ENCODE peak calls at places on chromosomes 16 and 17, in four cellular contexts. One of them, this sample, is unnamed.

GRCh38 chr16:56643833-56644232 is 5.4 kb downstream of the MT1A start:
- DNase-seq in lung: no peak
- DNase-seq in colonic mucosa: no peak
- DNase-seq in ascending aorta: no peak
- DNase-seq in this sample: no peak

GRCh38 chr16:57021693-57022092 is 32.3 kb downstream of the NLRC5 start:
- DNase-seq in lung: no peak
- DNase-seq in colonic mucosa: no peak
- DNase-seq in ascending aorta: no peak
- DNase-seq in this sample: no peak

GRCh38 chr17:37743875-37744632 is 805 bp downstream of the HNF1B start:
- DNase-seq in lung: peak
- DNase-seq in colonic mucosa: peak
- DNase-seq in ascending aorta: no peak
- DNase-seq in this sample: no peak

GRCh38 chr16:54374136-54374535 is 87.5 kb upstream of the IRX3 start:
- DNase-seq in lung: no peak
- DNase-seq in colonic mucosa: no peak
- DNase-seq in ascending aorta: no peak
- DNase-seq in this sample: no peak

GRCh38 chr16:72120026-72120425 is 26.4 kb downstream of the DHX38 start:
- DNase-seq in lung: no peak
- DNase-seq in colonic mucosa: no peak
- DNase-seq in ascending aorta: no peak
- DNase-seq in this sample: no peak

GRCh38 chr17:1047886-1048470 is 51.0 kb downstream of the TIMM22 start:
- DNase-seq in lung: no peak
- DNase-seq in colonic mucosa: no peak
- DNase-seq in ascending aorta: no peak
- DNase-seq in this sample: no peak

GRCh38 chr17:68291836-68292688 is 767 bp downstream of the ARSG start:
- DNase-seq in lung: peak
- DNase-seq in colonic mucosa: peak
- DNase-seq in ascending aorta: peak
- DNase-seq in this sample: no peak

GRCh38 chr17:61582593-61582992 is 8.4 kb downstream of the NACA2 start:
- DNase-seq in lung: no peak
- DNase-seq in colonic mucosa: no peak
- DNase-seq in ascending aorta: no peak
- DNase-seq in this sample: no peak

GRCh38 chr17:76395980-76396379 is 11.6 kb downstream of the SPHK1 start:
- DNase-seq in lung: no peak
- DNase-seq in colonic mucosa: no peak
- DNase-seq in ascending aorta: no peak
- DNase-seq in this sample: no peak

DNA sequence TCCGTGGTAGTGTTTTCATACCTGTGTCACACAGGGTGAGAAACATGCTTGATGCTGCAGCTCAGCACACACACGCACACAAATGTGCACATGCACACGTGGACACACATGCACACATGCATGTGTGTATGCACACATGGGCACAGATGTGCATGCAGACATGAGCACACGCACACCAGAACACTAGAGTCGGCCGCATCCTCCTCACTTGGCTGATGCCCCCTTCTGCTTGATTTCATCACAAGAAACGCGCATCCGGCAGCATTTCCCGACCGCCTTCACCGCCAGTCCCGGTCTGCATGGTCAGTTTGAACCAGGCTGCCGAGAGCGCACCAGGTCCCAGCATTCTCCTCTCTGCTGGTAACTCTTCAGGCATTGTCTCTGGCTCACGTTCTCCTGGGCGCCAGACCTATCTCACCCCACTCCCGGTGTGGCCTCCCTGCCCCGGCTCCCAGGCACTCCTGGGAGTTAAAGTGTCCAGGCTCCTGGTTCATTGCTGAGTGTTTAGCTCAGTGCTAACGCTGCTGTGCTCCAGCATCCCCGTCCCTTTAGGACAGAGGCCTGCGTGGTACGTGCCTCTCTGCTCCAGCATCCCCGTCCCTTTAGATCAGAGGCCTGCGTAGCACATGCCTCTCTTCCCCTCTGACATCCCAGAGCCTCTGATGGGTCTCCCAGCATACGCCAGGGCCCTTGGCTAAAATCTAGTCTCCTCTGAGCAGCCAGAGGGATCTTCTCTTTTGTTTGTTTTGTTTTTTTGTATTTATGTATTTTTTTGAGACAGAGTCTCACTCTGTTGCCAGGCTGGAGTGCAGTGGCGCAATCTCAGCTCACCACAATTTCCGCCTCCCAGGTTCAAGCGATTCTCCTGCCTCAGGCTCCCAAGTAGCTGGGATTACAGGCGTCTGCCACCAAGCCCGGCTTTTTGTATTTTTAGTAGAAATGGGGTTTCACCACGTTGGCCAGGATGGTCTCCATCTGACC is 16.0 kb downstream of the BAIAP2 start:
- DNase-seq in lung: no peak
- DNase-seq in colonic mucosa: no peak
- DNase-seq in ascending aorta: no peak
- DNase-seq in this sample: no peak
- H3K4me3 ChIP-seq in lung: no peak
- H3K4me3 ChIP-seq in colonic mucosa: no peak
- H3K4me3 ChIP-seq in ascending aorta: no peak
- H3K4me3 ChIP-seq in this sample: no peak

GRCh38 chr16:84178146-84178765 is 8.6 kb downstream of the TAF1C start:
- DNase-seq in lung: no peak
- DNase-seq in colonic mucosa: no peak
- DNase-seq in ascending aorta: no peak
- DNase-seq in this sample: no peak

GRCh38 chr16:84177740-84178070 is 9.2 kb downstream of the TAF1C start:
- DNase-seq in lung: no peak
- DNase-seq in colonic mucosa: no peak
- DNase-seq in ascending aorta: no peak
- DNase-seq in this sample: no peak

GRCh38 chr16:84174396-84174795 is 12.5 kb downstream of the TAF1C start:
- DNase-seq in lung: no peak
- DNase-seq in colonic mucosa: no peak
- DNase-seq in ascending aorta: no peak
- DNase-seq in this sample: no peak

GRCh38 chr16:84176192-84177053 is 10.4 kb downstream of the TAF1C start:
- DNase-seq in lung: no peak
- DNase-seq in colonic mucosa: no peak
- DNase-seq in ascending aorta: no peak
- DNase-seq in this sample: no peak

DNA sequence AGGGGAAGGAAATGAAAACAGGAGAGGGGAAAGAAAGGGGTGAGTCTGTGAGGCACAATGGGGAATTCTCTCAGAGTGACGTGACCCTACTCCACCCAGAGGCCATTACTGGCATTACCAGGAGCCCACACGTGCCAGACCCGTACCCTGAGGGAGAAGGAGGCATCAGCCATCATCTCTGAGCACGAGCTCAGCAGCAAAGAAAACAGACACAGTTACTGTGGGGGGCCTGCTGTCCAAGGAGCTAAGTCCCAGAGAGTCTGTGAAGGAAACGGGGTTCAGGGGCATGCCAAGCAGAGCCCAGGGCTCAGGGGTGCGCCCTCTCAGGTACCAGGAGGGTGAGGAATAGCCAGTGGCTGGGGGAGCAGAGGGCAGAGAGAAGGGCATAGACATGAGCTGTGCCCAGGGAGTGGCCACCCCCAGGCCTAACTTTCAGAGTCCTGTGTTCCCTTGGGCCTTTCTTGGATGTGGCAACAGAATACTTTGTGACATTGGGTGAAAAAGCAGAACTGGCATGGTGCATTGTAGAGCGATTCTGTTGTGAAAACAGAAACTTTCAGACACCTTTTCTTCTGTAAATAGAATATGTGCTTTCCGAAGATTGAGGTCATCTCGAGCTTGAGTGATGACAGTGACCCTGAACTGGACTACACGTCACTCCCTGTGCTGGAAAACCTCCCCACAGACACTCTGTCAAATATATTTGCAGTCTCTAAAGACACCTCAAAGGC is 11.3 kb downstream of the TAF1C start:
- DNase-seq in lung: peak
- DNase-seq in colonic mucosa: peak
- DNase-seq in ascending aorta: no peak
- DNase-seq in this sample: no peak
- TF ChIP-seq CTCF in lung: peak
- TF ChIP-seq CTCF in colonic mucosa: peak
- TF ChIP-seq CTCF in ascending aorta: peak
- TF ChIP-seq CTCF in this sample: peak

DNA sequence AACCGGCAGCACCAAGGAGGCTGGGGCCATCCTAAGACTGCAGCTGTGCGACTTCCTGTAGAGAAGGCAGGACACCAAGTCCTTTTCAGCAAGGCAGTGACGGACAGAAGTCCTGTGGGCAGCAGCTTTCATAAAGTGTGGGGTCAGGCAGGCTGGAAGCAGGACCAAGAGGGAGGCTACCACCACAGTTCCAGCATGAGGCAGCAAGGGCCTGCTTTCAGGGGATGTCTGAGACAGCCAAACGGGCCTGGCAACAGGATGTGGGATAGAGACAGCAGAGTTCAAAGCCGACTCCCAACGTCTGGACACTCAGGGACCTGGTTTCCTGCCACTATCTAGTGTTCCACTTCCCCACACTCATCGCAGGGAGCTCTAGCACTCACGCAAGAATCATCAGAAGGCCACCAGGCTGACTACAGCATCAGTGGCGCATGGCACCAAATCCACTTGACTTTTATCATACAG is 5.3 kb downstream of the USP7 start:
- DNase-seq in lung: no peak
- DNase-seq in colonic mucosa: peak
- DNase-seq in ascending aorta: no peak
- DNase-seq in this sample: no peak
- H3K4me3 ChIP-seq in lung: no peak
- H3K4me3 ChIP-seq in colonic mucosa: no peak
- H3K4me3 ChIP-seq in ascending aorta: peak
- H3K4me3 ChIP-seq in this sample: no peak

GRCh38 chr17:7309628-7310027 is 2.2 kb downstream of the EIF5A start:
- DNase-seq in lung: no peak
- DNase-seq in colonic mucosa: no peak
- DNase-seq in ascending aorta: no peak
- DNase-seq in this sample: no peak

GRCh38 chr17:7311110-7311698 is 3.8 kb downstream of the EIF5A start:
- DNase-seq in lung: no peak
- DNase-seq in colonic mucosa: no peak
- DNase-seq in ascending aorta: no peak
- DNase-seq in this sample: no peak

GRCh38 chr17:7308625-7309433 is 1.4 kb downstream of the EIF5A start:
- DNase-seq in lung: peak
- DNase-seq in colonic mucosa: peak
- DNase-seq in ascending aorta: no peak
- DNase-seq in this sample: peak

GRCh38 chr17:7306911-7307685 is at the start of gene EIF5A:
- DNase-seq in lung: peak
- DNase-seq in colonic mucosa: peak
- DNase-seq in ascending aorta: peak
- DNase-seq in this sample: peak

GRCh38 chr17:7307686-7308624 is 527 bp downstream of the EIF5A start:
- DNase-seq in lung: peak
- DNase-seq in colonic mucosa: peak
- DNase-seq in ascending aorta: no peak
- DNase-seq in this sample: no peak
- TF ChIP-seq CTCF in lung: no peak
- TF ChIP-seq CTCF in colonic mucosa: no peak
- TF ChIP-seq CTCF in ascending aorta: no peak
- TF ChIP-seq CTCF in this sample: no peak

GRCh38 chr17:42019509-42020404 is at the start of gene NKIRAS2:
- DNase-seq in lung: peak
- DNase-seq in colonic mucosa: peak
- DNase-seq in ascending aorta: peak
- DNase-seq in this sample: peak
- H3K4me3 ChIP-seq in lung: peak
- H3K4me3 ChIP-seq in colonic mucosa: peak
- H3K4me3 ChIP-seq in ascending aorta: peak
- H3K4me3 ChIP-seq in this sample: peak

GRCh38 chr17:81851423-81851822 is 8.9 kb downstream of the P4HB start:
- DNase-seq in lung: no peak
- DNase-seq in colonic mucosa: no peak
- DNase-seq in ascending aorta: no peak
- DNase-seq in this sample: no peak
- TF ChIP-seq CTCF in lung: no peak
- TF ChIP-seq CTCF in colonic mucosa: no peak
- TF ChIP-seq CTCF in ascending aorta: no peak
- TF ChIP-seq CTCF in this sample: no peak

GRCh38 chr17:50192873-50193274 is 8.6 kb downstream of the COL1A1 start:
- DNase-seq in lung: no peak
- DNase-seq in colonic mucosa: no peak
- DNase-seq in ascending aorta: no peak
- DNase-seq in this sample: no peak

GRCh38 chr17:50196036-50196435 is 5.4 kb downstream of the COL1A1 start:
- DNase-seq in lung: no peak
- DNase-seq in colonic mucosa: no peak
- DNase-seq in ascending aorta: no peak
- DNase-seq in this sample: no peak

GRCh38 chr17:50194441-50195195 is 6.8 kb downstream of the COL1A1 start:
- DNase-seq in lung: no peak
- DNase-seq in colonic mucosa: no peak
- DNase-seq in ascending aorta: no peak
- DNase-seq in this sample: no peak

GRCh38 chr17:50196826-50197225 is 4.6 kb downstream of the COL1A1 start:
- DNase-seq in lung: no peak
- DNase-seq in colonic mucosa: no peak
- DNase-seq in ascending aorta: no peak
- DNase-seq in this sample: no peak

GRCh38 chr17:50195196-50195865 is 6.1 kb downstream of the COL1A1 start:
- DNase-seq in lung: no peak
- DNase-seq in colonic mucosa: no peak
- DNase-seq in ascending aorta: no peak
- DNase-seq in this sample: no peak
- H3K4me3 ChIP-seq in lung: no peak
- H3K4me3 ChIP-seq in colonic mucosa: no peak
- H3K4me3 ChIP-seq in ascending aorta: no peak
- H3K4me3 ChIP-seq in this sample: no peak

GRCh38 chr17:74779948-74780400 is 3.8 kb upstream of the NAT9 start:
- DNase-seq in lung: peak
- DNase-seq in colonic mucosa: no peak
- DNase-seq in ascending aorta: peak
- DNase-seq in this sample: no peak
- TF ChIP-seq CTCF in lung: no peak
- TF ChIP-seq CTCF in colonic mucosa: no peak
- TF ChIP-seq CTCF in ascending aorta: no peak
- TF ChIP-seq CTCF in this sample: no peak

GRCh38 chr16:89047331-89048086 is 46.1 kb upstream of the ACSF3 start:
- DNase-seq in lung: no peak
- DNase-seq in colonic mucosa: no peak
- DNase-seq in ascending aorta: no peak
- DNase-seq in this sample: no peak
- H3K4me3 ChIP-seq in lung: no peak
- H3K4me3 ChIP-seq in colonic mucosa: no peak
- H3K4me3 ChIP-seq in ascending aorta: no peak
- H3K4me3 ChIP-seq in this sample: no peak

This sample was measured in astrocyte of the cerebellum.